ENCODE peak calls at places on chromosomes 2 and 18, in eight cellular contexts. P, K, A, N, F, C, Z and Q are unnamed samples.

GRCh38 chr2:238270606-238271005 is 17.8 kb downstream of the PER2 start:
- DNase-seq in P (no peak), K (no peak), A (no peak), N (no peak), F (no peak), C (no peak), Z (no peak), Q (no peak)

GRCh38 chr2:201471732-201472395 is 20.3 kb downstream of the STRADB start:
- DNase-seq in P (peak), K (no peak), A (peak), N (no peak), F (no peak), C (no peak), Z (no peak), Q (no peak)

GRCh38 chr2:31200972-31201371 is 16.3 kb downstream of the CAPN14 start:
- DNase-seq in P (no peak), K (no peak), A (no peak), N (no peak), F (no peak), C (no peak), Z (peak), Q (no peak)

GRCh38 chr18:45974088-45974536 is 7.0 kb upstream of the EPG5 start:
- DNase-seq in P (peak), K (peak), A (peak), N (no peak), F (peak), C (peak), Z (peak), Q (peak)

GRCh38 chr2:207252979-207253640 is 87.4 kb upstream of the KLF7 start:
- DNase-seq in P (peak), K (no peak), A (no peak), N (no peak), F (no peak), C (no peak), Z (no peak), Q (no peak)

GRCh38 chr18:34039194-34039593 is 185.5 kb downstream of the NOL4 start:
- DNase-seq in P (no peak), K (no peak), A (no peak), N (no peak), F (no peak), C (no peak), Z (no peak), Q (no peak)

GRCh38 chr2:120347387-120348010 is 1.6 kb downstream of the INHBB start:
- DNase-seq in P (peak), K (no peak), A (no peak), N (no peak), F (no peak), C (no peak), Z (no peak), Q (no peak)

GRCh38 chr2:241989074-241989473 is 119.5 kb downstream of the RTP5 start:
- DNase-seq in P (no peak), K (no peak), A (no peak), N (no peak), F (no peak), C (no peak), Z (no peak), Q (no peak)

GRCh38 chr2:619964-620363 is 57.2 kb downstream of the TMEM18 start:
- DNase-seq in P (no peak), K (no peak), A (no peak), N (no peak), F (no peak), C (no peak), Z (peak), Q (no peak)

GRCh38 chr2:236910966-236911495 is 174.7 kb upstream of the COPS8 start:
- DNase-seq in P (no peak), K (no peak), A (no peak), N (no peak), F (no peak), C (no peak), Z (no peak), Q (no peak)
- H3K4me3 ChIP-seq in P (no peak), K (no peak), A (no peak), N (no peak), F (no peak), C (no peak), Z (no peak), Q (no peak)

DNA sequence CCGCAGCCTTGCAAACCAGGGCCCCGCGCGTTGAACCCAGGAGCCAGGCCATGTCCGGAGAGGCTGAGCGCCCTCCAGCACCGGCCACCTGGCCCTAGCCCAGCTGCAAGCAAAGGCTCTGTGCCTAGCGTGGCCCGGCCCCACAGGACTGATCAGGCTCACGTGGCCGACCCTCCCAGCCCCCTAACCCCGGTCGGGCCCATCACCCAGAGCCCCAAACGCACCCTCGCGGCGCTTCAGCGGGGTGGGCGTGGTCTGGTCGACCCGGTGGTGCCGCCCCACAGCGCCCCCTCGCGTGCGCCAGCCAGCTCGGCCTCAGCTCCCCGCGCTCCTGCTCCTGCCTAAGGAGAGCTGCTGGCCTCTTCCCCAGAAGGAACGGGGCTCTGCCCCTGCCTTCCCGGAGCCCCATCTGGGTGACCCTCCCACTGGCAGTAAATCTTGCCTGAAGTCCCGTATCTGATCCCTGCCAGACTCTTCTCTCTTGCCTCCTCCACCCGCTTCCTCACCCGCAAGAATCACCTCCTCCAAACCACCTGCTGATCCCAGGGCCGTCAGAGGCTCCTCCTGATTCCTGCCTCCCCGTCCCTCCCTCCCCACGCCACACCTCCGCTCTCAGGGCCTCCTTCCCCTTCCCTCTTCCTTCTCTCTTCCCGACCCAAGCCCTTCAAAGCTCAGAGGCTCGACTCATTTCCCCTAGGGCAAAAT is 12.3 kb upstream of the TEX51 start:
- DNase-seq in P (peak), K (no peak), A (peak), N (peak), F (peak), C (no peak), Z (peak), Q (no peak)
- H3K4me3 ChIP-seq in P (peak), K (no peak), A (peak), N (peak), F (peak), C (no peak), Z (no peak), Q (no peak)

GRCh38 chr2:159150208-159150607 is 136.3 kb downstream of the WDSUB1 start:
- DNase-seq in P (peak), K (no peak), A (no peak), N (no peak), F (peak), C (no peak), Z (no peak), Q (no peak)
- H3K4me3 ChIP-seq in P (no peak), K (no peak), A (no peak), N (no peak), F (no peak), C (no peak), Z (no peak), Q (no peak)

GRCh38 chr18:9597609-9598008 is 16.8 kb downstream of the PPP4R1 start:
- DNase-seq in P (no peak), K (no peak), A (no peak), N (no peak), F (no peak), C (no peak), Z (no peak), Q (no peak)

GRCh38 chr18:9596257-9596656 is 18.1 kb downstream of the PPP4R1 start:
- DNase-seq in P (no peak), K (no peak), A (no peak), N (no peak), F (no peak), C (no peak), Z (no peak), Q (no peak)

GRCh38 chr18:9595197-9595596 is 19.2 kb downstream of the PPP4R1 start:
- DNase-seq in P (peak), K (peak), A (no peak), N (no peak), F (no peak), C (no peak), Z (no peak), Q (no peak)

GRCh38 chr18:9596843-9597242 is 17.5 kb downstream of the PPP4R1 start:
- DNase-seq in P (no peak), K (no peak), A (no peak), N (no peak), F (no peak), C (no peak), Z (no peak), Q (no peak)

GRCh38 chr18:9594782-9595181 is 19.6 kb downstream of the PPP4R1 start:
- DNase-seq in P (peak), K (peak), A (no peak), N (no peak), F (no peak), C (no peak), Z (no peak), Q (no peak)
- H3K4me3 ChIP-seq in P (peak), K (peak), A (no peak), N (no peak), F (no peak), C (no peak), Z (no peak), Q (no peak)